ENCODE peak calls at places on chromosomes 11 and 22, in nine cellular contexts. T is HCT116; D is effector memory CD4-positive, alpha-beta T cell; J is PC-3; B is colonic mucosa; A is WERI-Rb-1; G is endodermal cell; Q is pancreas; R is neural progenitor cell. M is an unnamed sample. For H3K36me3, the result is how much of the 10 kb centered on the place peaks cover.

GRCh38 chr11:534592-535518 is 521 bp downstream of the HRAS start:
- DNase-seq in T (no peak), D (no peak), J (peak), B (no peak), A (peak), G (peak), Q (peak), R (peak), M (peak)

GRCh38 chr11:74280494-74280893 is 30.9 kb downstream of the P4HA3 start:
- DNase-seq in T (no peak), D (no peak), J (peak), B (no peak), A (no peak), G (no peak), Q (no peak), R (no peak), M (no peak)

GRCh38 chr11:130859896-130860295 is 56.4 kb downstream of the SNX19 start:
- DNase-seq in T (no peak), D (no peak), J (no peak), B (no peak), A (no peak), G (no peak), Q (no peak), R (no peak), M (no peak)

GRCh38 chr11:91664521-91664920 is 560.1 kb upstream of the FAT3 start:
- DNase-seq in T (no peak), D (no peak), J (peak), B (no peak), A (no peak), G (no peak), Q (no peak), R (peak), M (no peak)

GRCh38 chr11:77548552-77549439 is 41.0 kb upstream of the AQP11 start:
- DNase-seq in T (no peak), D (no peak), J (no peak), B (no peak), A (no peak), G (no peak), Q (no peak), R (no peak), M (no peak)

GRCh38 chr22:37626144-37626543 is 13.3 kb upstream of the SH3BP1 start:
- DNase-seq in T (no peak), D (no peak), J (no peak), B (no peak), A (no peak), G (no peak), Q (no peak), R (no peak), M (peak)

GRCh38 chr11:23897453-23898289 is 599.2 kb upstream of the LUZP2 start:
- DNase-seq in T (no peak), D (no peak), J (peak), B (no peak), A (no peak), G (no peak), Q (no peak), R (no peak), M (no peak)

GRCh38 chr11:107018902-107019493 is 722 bp upstream of the GUCY1A2 start:
- DNase-seq in T (no peak), D (no peak), J (peak), B (peak), A (peak), G (peak), Q (peak), R (peak), M (peak)

GRCh38 chr11:94132152-94132558 is 3.5 kb downstream of the PANX1 start:
- DNase-seq in T (no peak), D (no peak), J (peak), B (no peak), A (no peak), G (peak), Q (no peak), R (no peak), M (no peak)

GRCh38 chr22:32020117-32020516 is 22.9 kb upstream of the SLC5A1 start:
- DNase-seq in T (peak), D (no peak), J (peak), B (no peak), A (no peak), G (no peak), Q (no peak), R (no peak), M (no peak)

GRCh38 chr11:72233056-72233772 is 8.6 kb downstream of the INPPL1 start:
- DNase-seq in T (no peak), D (no peak), J (no peak), B (no peak), A (no peak), G (peak), Q (no peak), R (no peak), M (no peak)

GRCh38 chr11:100740440-100740839 is 53.4 kb downstream of the ARHGAP42 start:
- DNase-seq in T (no peak), D (no peak), J (peak), B (no peak), A (no peak), G (no peak), Q (no peak), R (no peak), M (no peak)

GRCh38 chr22:46297151-46297819 is 615 bp downstream of the GTSE1 start:
- DNase-seq in T (no peak), D (no peak), J (peak), B (peak), A (peak), G (peak), Q (no peak), R (peak), M (no peak)

GRCh38 chr22:49179886-49180682 is 647.6 kb downstream of the BRD1 start:
- DNase-seq in T (no peak), D (no peak), J (no peak), B (no peak), A (no peak), G (no peak), Q (no peak), R (no peak), M (no peak)

GRCh38 chr11:36041988-36042606 is 98.2 kb downstream of the LDLRAD3 start:
- DNase-seq in T (no peak), D (no peak), J (peak), B (no peak), A (no peak), G (no peak), Q (no peak), R (no peak), M (no peak)

GRCh38 chr11:74278721-74279148 is 32.7 kb downstream of the P4HA3 start:
- DNase-seq in T (no peak), D (no peak), J (peak), B (no peak), A (no peak), G (no peak), Q (no peak), R (no peak), M (no peak)

GRCh38 chr11:102244681-102245409 is 72.4 kb upstream of the BIRC3 start:
- DNase-seq in T (peak), D (no peak), J (peak), B (no peak), A (no peak), G (no peak), Q (no peak), R (no peak), M (no peak)

GRCh38 chr11:60221706-60222105 is 21.2 kb downstream of the MS4A4E start:
- DNase-seq in T (no peak), D (no peak), J (no peak), B (no peak), A (no peak), G (no peak), Q (no peak), R (no peak), M (no peak)

GRCh38 chr22:23233084-23233501 is 52.8 kb downstream of the BCR start:
- DNase-seq in T (no peak), D (no peak), J (no peak), B (no peak), A (no peak), G (peak), Q (peak), R (no peak), M (no peak)

GRCh38 chr11:126465573-126466287 is 110.2 kb downstream of the ST3GAL4 start:
- DNase-seq in T (no peak), D (no peak), J (no peak), B (no peak), A (no peak), G (no peak), Q (no peak), R (no peak), M (no peak)

GRCh38 chr22:37660709-37661045 is 2.2 kb downstream of the PDXP start:
- DNase-seq in T (no peak), D (no peak), J (no peak), B (no peak), A (no peak), G (no peak), Q (no peak), R (no peak), M (no peak)

GRCh38 chr11:85668157-85668556 is 3.2 kb upstream of the CREBZF start:
- DNase-seq in T (no peak), D (no peak), J (no peak), B (no peak), A (no peak), G (no peak), Q (no peak), R (no peak), M (no peak)

GRCh38 chr22:49929553-49929979 is 11.1 kb downstream of the CRELD2 start:
- DNase-seq in T (no peak), D (peak), J (peak), B (peak), A (peak), G (peak), Q (peak), R (peak), M (no peak)

GRCh38 chr22:25448435-25449051 is 115.9 kb upstream of the GRK3 start:
- DNase-seq in T (no peak), D (no peak), J (peak), B (peak), A (peak), G (peak), Q (no peak), R (peak), M (no peak)

GRCh38 chr11:26572770-26573402 is 823 bp upstream of the MUC15 start:
- DNase-seq in T (no peak), D (no peak), J (no peak), B (no peak), A (no peak), G (no peak), Q (no peak), R (peak), M (peak)

GRCh38 chr22:27100323-27100722 is 442.9 kb downstream of the MIAT start:
- DNase-seq in T (no peak), D (no peak), J (no peak), B (no peak), A (no peak), G (peak), Q (no peak), R (no peak), M (no peak)

GRCh38 chr22:49618689-49618953 is 209.1 kb downstream of the BRD1 start:
- DNase-seq in T (no peak), D (no peak), J (no peak), B (no peak), A (no peak), G (no peak), Q (no peak), R (no peak), M (no peak)

GRCh38 chr11:6746086-6746618 is 25.6 kb downstream of the OR2AG2 start:
- DNase-seq in T (no peak), D (peak), J (no peak), B (peak), A (no peak), G (no peak), Q (no peak), R (no peak), M (no peak)

GRCh38 chr11:95647805-95648379 is 141.7 kb downstream of the FAM76B start:
- DNase-seq in T (no peak), D (no peak), J (no peak), B (no peak), A (no peak), G (no peak), Q (no peak), R (no peak), M (no peak)

GRCh38 chr11:44467931-44468330 is 97.5 kb upstream of the CD82 start:
- DNase-seq in T (no peak), D (no peak), J (no peak), B (no peak), A (no peak), G (no peak), Q (no peak), R (peak), M (no peak)

GRCh38 chr22:33656808-33657628 is 263.3 kb downstream of the LARGE1 start:
- DNase-seq in T (no peak), D (no peak), J (no peak), B (no peak), A (no peak), G (no peak), Q (no peak), R (no peak), M (no peak)

GRCh38 chr22:45280583-45280972 is 4.2 kb upstream of the UPK3A start:
- DNase-seq in T (no peak), D (no peak), J (peak), B (no peak), A (no peak), G (no peak), Q (no peak), R (no peak), M (peak)

GRCh38 chr11:108664241-108664640 is 628 bp upstream of the DDX10 start:
- DNase-seq in T (no peak), D (no peak), J (no peak), B (no peak), A (no peak), G (no peak), Q (no peak), R (no peak), M (no peak)

GRCh38 chr22:29268511-29269229 is 602 bp downstream of the EWSR1 start:
- DNase-seq in T (peak), D (peak), J (peak), B (no peak), A (peak), G (peak), Q (peak), R (peak), M (peak)

GRCh38 chr11:14308114-14308896 is 50.7 kb downstream of the RRAS2 start:
- DNase-seq in T (peak), D (no peak), J (peak), B (no peak), A (no peak), G (no peak), Q (no peak), R (peak), M (no peak)

GRCh38 chr11:74453373-74453975 is 13.9 kb downstream of the KCNE3 start:
- DNase-seq in T (peak), D (no peak), J (peak), B (peak), A (peak), G (peak), Q (peak), R (peak), M (peak)

GRCh38 chr22:45224331-45224730 is 16.4 kb downstream of the KIAA0930 start:
- DNase-seq in T (no peak), D (no peak), J (no peak), B (no peak), A (no peak), G (peak), Q (no peak), R (no peak), M (no peak)

GRCh38 chr11:74902342-74902741 is 46.5 kb downstream of the XRRA1 start:
- DNase-seq in T (no peak), D (no peak), J (no peak), B (no peak), A (no peak), G (no peak), Q (no peak), R (no peak), M (no peak)

GRCh38 chr11:70105755-70106571 is 27.8 kb downstream of the ANO1 start:
- DNase-seq in T (no peak), D (no peak), J (no peak), B (no peak), A (no peak), G (no peak), Q (no peak), R (no peak), M (peak)
- H3K27ac ChIP-seq in T (no peak), D (no peak), J (no peak), B (no peak), A (no peak), G (peak), Q (peak), R (no peak), M (peak)

GRCh38 chr11:111612211-111612610 is 10.0 kb downstream of the SIK2 start:
- DNase-seq in T (no peak), D (no peak), J (no peak), B (no peak), A (no peak), G (no peak), Q (no peak), R (no peak), M (no peak)
- H3K36me3 ChIP-seq in T (under half), D (under half), J (under half), B (under half), A (under half), G (under half), Q (under half), R (under half), M (under half)

DNA sequence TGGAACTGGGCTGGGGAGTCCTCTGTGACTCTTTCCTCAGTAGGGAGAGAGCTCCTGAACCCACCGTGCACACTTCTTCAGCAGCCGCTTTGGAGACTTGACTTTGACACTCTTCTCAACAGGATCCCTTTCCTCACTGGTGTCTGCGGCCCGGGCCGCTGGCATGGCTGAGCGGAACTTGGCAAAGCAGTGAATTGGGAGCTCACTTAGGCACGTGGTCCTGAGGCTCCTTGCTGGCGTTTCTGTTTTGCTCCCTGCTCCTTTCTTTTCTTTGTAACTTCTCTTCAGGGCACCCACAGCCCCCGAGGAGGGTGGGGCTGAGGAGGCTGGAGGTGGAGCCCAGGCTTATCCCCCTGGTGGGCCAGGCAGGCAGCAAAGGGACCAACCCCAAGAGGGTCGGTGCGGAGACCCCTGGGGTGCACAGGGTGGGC is 8.4 kb upstream of the KCNQ1OT1 start:
- DNase-seq in T (no peak), D (no peak), J (no peak), B (no peak), A (no peak), G (no peak), Q (no peak), R (no peak), M (peak)
- H3K27ac ChIP-seq in T (no peak), D (no peak), J (no peak), B (no peak), A (no peak), G (no peak), Q (no peak), R (no peak), M (no peak)

GRCh38 chr11:118898400-118899295 is 15.0 kb downstream of the CXCR5 start:
- DNase-seq in T (no peak), D (no peak), J (no peak), B (peak), A (no peak), G (no peak), Q (no peak), R (no peak), M (no peak)

GRCh38 chr11:118897721-118898310 is 14.1 kb downstream of the CXCR5 start:
- DNase-seq in T (no peak), D (no peak), J (no peak), B (peak), A (no peak), G (no peak), Q (no peak), R (no peak), M (no peak)

GRCh38 chr11:118900535-118901384 is 17.1 kb downstream of the CXCR5 start:
- DNase-seq in T (no peak), D (no peak), J (no peak), B (no peak), A (no peak), G (no peak), Q (no peak), R (no peak), M (no peak)

GRCh38 chr11:118899706-118900360 is 16.1 kb downstream of the CXCR5 start:
- DNase-seq in T (no peak), D (no peak), J (no peak), B (no peak), A (no peak), G (no peak), Q (no peak), R (no peak), M (no peak)

GRCh38 chr11:118899296-118899688 is 15.6 kb downstream of the CXCR5 start:
- DNase-seq in T (no peak), D (no peak), J (no peak), B (no peak), A (no peak), G (no peak), Q (no peak), R (no peak), M (no peak)
- H3K36me3 ChIP-seq in T (under half), D (half or more), J (under half), B (under half), A (under half), G (under half), Q (under half), R (under half), M (under half)

GRCh38 chr11:76140912-76141574 is 65.3 kb downstream of the WNT11 start:
- DNase-seq in T (no peak), D (no peak), J (no peak), B (no peak), A (no peak), G (peak), Q (no peak), R (no peak), M (peak)
- H3K27ac ChIP-seq in T (no peak), D (no peak), J (no peak), B (no peak), A (no peak), G (no peak), Q (no peak), R (no peak), M (peak)

M was measured in prostate gland.